ENCODE peak calls at places on chromosomes 1 and 21, in ten cellular contexts. G is HepG2; U is left lung; C is fibroblast of pulmonary artery; T is fibroblast of villous mesenchyme; H is CD8-positive, alpha-beta T cell; P is WERI-Rb-1; S is astrocyte of the spinal cord; Z is uterus; R is dorsolateral prefrontal cortex. V is an unnamed sample.
A peak's percentile ranks its signal among the peaks of the same experiment; 100 is the strongest.

GRCh38 chr1:215405211-215405610 is 161.9 kb upstream of the KCTD3 start:
- DNase-seq in G (no peak), U (no peak), C (no peak), T (no peak), H (no peak), P (no peak), S (peak; percentile 43), Z (no peak), R (no peak), V (peak; percentile 20)

GRCh38 chr1:13890766-13891165 is 190.8 kb downstream of the PRDM2 start:
- DNase-seq in G (no peak), U (no peak), C (no peak), T (no peak), H (no peak), P (no peak), S (no peak), Z (no peak), R (no peak), V (no peak)

GRCh38 chr1:41013812-41014211 is 7.7 kb downstream of the SLFNL1 start:
- DNase-seq in G (no peak), U (no peak), C (peak; percentile 60), T (no peak), H (no peak), P (no peak), S (no peak), Z (no peak), R (no peak), V (no peak)

GRCh38 chr21:38869946-38870345 is 64.2 kb downstream of the ETS2 start:
- DNase-seq in G (peak; percentile 39), U (no peak), C (no peak), T (peak; percentile 31), H (no peak), P (no peak), S (peak; percentile 59), Z (no peak), R (no peak), V (no peak)

GRCh38 chr1:155527672-155528071 is 34.9 kb downstream of the ASH1L start:
- DNase-seq in G (no peak), U (no peak), C (no peak), T (no peak), H (no peak), P (no peak), S (no peak), Z (no peak), R (no peak), V (no peak)

GRCh38 chr1:186487163-186487562 is 26.2 kb upstream of the PDC start:
- DNase-seq in G (no peak), U (no peak), C (no peak), T (no peak), H (no peak), P (no peak), S (peak; percentile 59), Z (no peak), R (no peak), V (peak; percentile 25)

GRCh38 chr21:45865106-45865835 is 116.3 kb upstream of the COL6A1 start:
- DNase-seq in G (no peak), U (no peak), C (peak; percentile 88), T (peak; percentile 74), H (no peak), P (no peak), S (peak; percentile 84), Z (no peak), R (no peak), V (peak; percentile 69)

GRCh38 chr1:8517579-8518489 is 199.9 kb downstream of the SLC45A1 start:
- DNase-seq in G (no peak), U (no peak), C (peak; percentile 61), T (peak; percentile 48), H (no peak), P (peak; percentile 66), S (peak; percentile 58), Z (no peak), R (no peak), V (no peak)

GRCh38 chr1:115336741-115337140 is 1.3 kb downstream of the NGF start:
- DNase-seq in G (no peak), U (no peak), C (no peak), T (no peak), H (no peak), P (peak; percentile 54), S (no peak), Z (no peak), R (no peak), V (no peak)

GRCh38 chr1:115338457-115338820 is 390 bp upstream of the NGF start:
- DNase-seq in G (no peak), U (peak; percentile 74), C (no peak), T (no peak), H (no peak), P (no peak), S (no peak), Z (no peak), R (no peak), V (no peak)

GRCh38 chr1:115337276-115337632 is 795 bp downstream of the NGF start:
- DNase-seq in G (no peak), U (no peak), C (no peak), T (no peak), H (no peak), P (peak; percentile 24), S (no peak), Z (peak; percentile 56), R (no peak), V (no peak)

GRCh38 chr1:115340879-115341278 is 2.8 kb upstream of the NGF start:
- DNase-seq in G (no peak), U (no peak), C (no peak), T (no peak), H (no peak), P (no peak), S (no peak), Z (no peak), R (no peak), V (no peak)

DNA sequence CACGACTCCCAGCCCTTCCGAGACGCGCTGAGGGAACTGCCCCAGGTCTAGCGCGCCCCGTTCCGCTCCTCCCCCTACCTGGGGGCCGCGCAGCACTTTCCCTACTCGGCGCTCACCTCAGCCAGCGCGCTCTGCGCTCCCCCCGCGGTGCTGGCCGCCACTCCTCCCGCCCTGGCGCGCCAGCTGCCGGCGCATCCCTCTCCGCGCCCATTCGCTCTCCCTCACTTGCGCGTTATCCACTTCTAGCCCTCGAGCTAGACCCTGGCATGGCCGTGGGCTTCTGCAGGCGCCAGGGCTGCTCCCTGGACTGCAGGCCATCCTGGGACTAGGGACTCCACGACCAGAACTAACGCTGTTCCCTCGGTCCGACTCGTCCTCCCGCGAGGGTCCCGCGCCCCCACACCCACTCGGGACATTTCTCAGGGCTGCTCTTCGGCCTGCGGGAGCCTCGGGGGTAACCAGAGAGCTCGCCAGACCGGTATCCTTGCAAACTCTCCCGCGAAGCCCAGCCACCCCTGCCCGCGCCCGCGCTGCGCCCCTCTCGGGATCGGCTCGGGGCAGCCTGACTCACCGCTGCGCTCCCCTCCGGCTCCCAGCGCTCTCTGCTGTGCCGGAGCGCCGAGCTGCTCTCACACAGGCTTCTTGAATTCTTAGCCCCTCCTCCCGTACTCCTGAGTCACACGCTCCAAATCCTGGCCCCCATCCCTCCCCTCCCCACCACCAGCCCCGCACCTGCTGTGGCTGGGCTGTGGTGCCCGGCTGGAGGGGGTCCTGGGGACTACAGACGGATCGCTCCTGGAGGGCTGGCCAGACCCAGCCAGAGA is at the start of gene NGF:
- DNase-seq in G (no peak), U (peak; percentile 83), C (peak; percentile 55), T (no peak), H (no peak), P (peak; percentile 29), S (peak; percentile 62), Z (peak; percentile 80), R (no peak), V (no peak)
- H3K4me3 ChIP-seq in G (no peak within 1 kb of the TSS), U (peak within 1 kb of the TSS; percentile 32), C (peak within 1 kb of the TSS; percentile 64), T (peak within 1 kb of the TSS; percentile 64), H (no peak within 1 kb of the TSS), P (peak within 1 kb of the TSS; percentile 56), S (peak within 1 kb of the TSS; percentile 63), Z (peak within 1 kb of the TSS; percentile 74), R (peak within 1 kb of the TSS; percentile 56), V (peak within 1 kb of the TSS; percentile 56)

DNA sequence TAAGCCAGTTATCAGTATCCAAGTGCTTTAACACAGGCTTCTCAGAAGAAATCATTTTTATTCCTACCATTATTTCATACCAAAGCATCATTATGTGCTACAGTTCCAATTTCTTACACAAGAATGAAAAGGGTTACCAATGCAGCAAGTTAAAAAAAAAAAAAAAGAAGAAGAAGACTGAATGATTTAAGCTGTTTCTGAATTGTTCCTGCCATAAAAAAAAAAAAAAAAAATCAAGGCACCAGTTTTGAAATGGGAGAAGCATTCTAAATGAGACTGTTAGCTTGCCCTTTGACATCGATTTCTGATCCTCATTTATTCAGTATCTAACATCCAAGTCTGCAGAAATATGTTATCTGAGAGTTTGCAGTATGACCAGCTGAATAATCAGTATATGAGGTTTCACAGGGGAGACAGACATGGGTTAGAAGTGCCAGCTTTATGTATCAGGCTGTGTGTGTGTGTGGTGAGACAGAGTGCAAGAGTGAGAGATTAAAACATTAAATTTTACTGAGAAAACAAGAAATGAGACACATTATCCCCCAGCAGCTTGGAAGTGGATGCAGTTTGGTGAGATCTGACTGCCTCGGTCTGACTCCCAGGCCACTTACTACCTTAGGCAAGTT is 105.8 kb downstream of the COLGALT2 start:
- DNase-seq in G (no peak), U (no peak), C (no peak), T (no peak), H (no peak), P (no peak), S (no peak), Z (no peak), R (no peak), V (no peak)
- H3K4me3 ChIP-seq in G (no peak overlapping the region), U (no peak overlapping the region), C (no peak overlapping the region), T (no peak overlapping the region), H (no peak overlapping the region), P (no peak overlapping the region), S (no peak overlapping the region), Z (no peak overlapping the region), R (no peak overlapping the region), V (no peak overlapping the region)

DNA sequence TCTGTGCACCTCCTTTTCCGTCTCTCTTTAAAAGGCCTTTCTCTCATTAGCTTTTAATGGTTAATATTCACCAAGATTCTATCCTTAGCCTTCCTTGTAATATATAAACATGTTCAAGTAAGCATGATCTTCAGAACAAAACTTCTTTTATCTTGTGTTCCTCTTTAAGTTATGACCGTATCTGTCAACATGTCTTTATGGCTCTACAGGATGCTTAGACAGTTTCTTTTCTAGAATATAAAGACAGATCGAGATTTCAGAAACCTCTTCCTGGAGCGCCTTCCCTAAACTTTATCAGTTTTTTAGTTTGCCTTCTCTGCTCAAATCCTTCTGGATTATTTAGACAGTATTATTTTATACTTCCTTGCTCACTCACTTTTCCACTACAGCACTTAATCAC is 7.2 kb downstream of the RO60 start:
- DNase-seq in G (no peak), U (no peak), C (no peak), T (no peak), H (no peak), P (no peak), S (no peak), Z (no peak), R (no peak), V (no peak)
- H3K4me3 ChIP-seq in G (no peak overlapping the region), U (no peak overlapping the region), C (no peak overlapping the region), T (no peak overlapping the region), H (no peak overlapping the region), P (no peak overlapping the region), S (no peak overlapping the region), Z (no peak overlapping the region), R (no peak overlapping the region), V (no peak overlapping the region)

DNA sequence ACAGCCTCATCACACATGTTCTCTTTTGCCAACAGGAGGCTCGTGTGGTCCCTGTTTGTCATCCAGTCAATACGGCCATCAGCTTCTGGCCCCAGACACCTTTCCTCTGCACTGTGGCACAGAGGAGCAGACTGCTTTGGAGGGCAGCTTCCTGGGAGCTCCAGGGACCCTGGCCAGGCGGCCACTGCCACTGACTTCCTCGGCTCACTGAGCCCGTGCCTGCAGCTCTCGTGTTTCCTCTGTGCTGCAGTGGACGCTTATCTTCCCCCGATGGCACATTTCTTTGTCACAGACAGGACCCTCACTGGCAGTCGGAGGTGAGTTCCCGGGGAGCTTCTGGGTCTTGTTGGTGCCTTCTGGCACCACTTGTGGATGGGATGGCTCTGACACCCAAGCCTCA is 67.0 kb upstream of the DIRAS3 start:
- DNase-seq in G (no peak), U (no peak), C (no peak), T (no peak), H (no peak), P (no peak), S (no peak), Z (no peak), R (no peak), V (no peak)
- H3K4me3 ChIP-seq in G (no peak overlapping the region), U (no peak overlapping the region), C (no peak overlapping the region), T (no peak overlapping the region), H (no peak overlapping the region), P (no peak overlapping the region), S (no peak overlapping the region), Z (no peak overlapping the region), R (no peak overlapping the region), V (no peak overlapping the region)

V was measured in skeletal muscle cell.